ENCODE peak calls at places on chromosomes 2 and 18, in six cellular contexts. U is ovary; Q is foreskin fibroblast; L is PC-3; A is CD8-positive, alpha-beta T cell; S is AG04449. P is an unnamed sample.

GRCh38 chr2:219175928-219176817 is 552 bp downstream of the CNPPD1 start:
- DNase-seq in L (peak; percentile 26), Q (no peak), A (peak; percentile 35), S (no peak), U (peak; percentile 61), P (peak; percentile 41)

GRCh38 chr18:46034230-46034629 is 37.8 kb downstream of the PSTPIP2 start:
- DNase-seq in U (no peak), L (no peak), A (no peak), S (no peak), Q (no peak), P (peak; percentile 15)

GRCh38 chr2:143686585-143687164 is 557.5 kb downstream of the ARHGAP15 start:
- DNase-seq in U (no peak), A (no peak), S (no peak), Q (peak; percentile 18), L (peak; percentile 74), P (peak; percentile 58)

GRCh38 chr2:118856978-118857676 is 9.7 kb upstream of the EN1 start:
- DNase-seq in Q (no peak), A (no peak), S (no peak), U (no peak), L (no peak), P (no peak)

GRCh38 chr2:48508461-48509124 is 21.4 kb upstream of the STON1 start:
- DNase-seq in U (no peak), A (no peak), L (peak; percentile 21), S (no peak), Q (peak; percentile 59), P (peak; percentile 72)

GRCh38 chr18:38198956-38199355 is 633.4 kb upstream of the CELF4 start:
- DNase-seq in Q (no peak), U (no peak), S (no peak), A (no peak), L (no peak), P (no peak)

GRCh38 chr2:69975853-69976462 is 14.5 kb upstream of the ASPRV1 start:
- DNase-seq in A (no peak), S (no peak), U (no peak), Q (no peak), L (no peak), P (no peak)

GRCh38 chr18:78639597-78639950 is 340.0 kb upstream of the SALL3 start:
- DNase-seq in S (no peak), Q (no peak), U (no peak), A (no peak), L (no peak), P (no peak)

GRCh38 chr2:43714164-43714563 is 37.9 kb upstream of the C1GALT1C1L start:
- DNase-seq in S (no peak), L (peak; percentile 51), U (no peak), Q (peak; percentile 70), A (no peak), P (peak; percentile 33)

GRCh38 chr2:231665208-231665921 is 43.0 kb upstream of the PTMA start:
- DNase-seq in S (no peak), A (no peak), Q (no peak), U (no peak), L (no peak), P (no peak)
- TF ChIP-seq CTCF in S (no peak), A (no peak), Q (no peak), U (no peak), L (no peak), P (no peak)

GRCh38 chr2:27088644-27089043 is 2.1 kb downstream of the KHK start:
- DNase-seq in U (no peak), A (no peak), L (no peak), Q (no peak), S (no peak), P (no peak)

GRCh38 chr2:27086722-27087446 is at the start of gene KHK:
- DNase-seq in L (peak; percentile 44), S (no peak), U (peak; percentile 70), Q (no peak), A (no peak), P (no peak)

GRCh38 chr2:27089111-27089954 is 2.8 kb downstream of the KHK start:
- DNase-seq in A (no peak), S (no peak), L (no peak), Q (no peak), U (no peak), P (no peak)

GRCh38 chr2:27086090-27086721 is 366 bp upstream of the KHK start:
- DNase-seq in A (peak; percentile 97), S (no peak), L (peak; percentile 96), Q (peak; percentile 87), U (peak; percentile 95), P (peak; percentile 86)

GRCh38 chr2:27087823-27088410 is 1.3 kb downstream of the KHK start:
- DNase-seq in A (no peak), L (no peak), U (no peak), S (no peak), Q (no peak), P (no peak)
- H3K4me3 ChIP-seq in A (no peak overlapping the region), L (no peak overlapping the region), U (no peak overlapping the region), S (no peak overlapping the region), Q (no peak overlapping the region), P (no peak overlapping the region)

DNA sequence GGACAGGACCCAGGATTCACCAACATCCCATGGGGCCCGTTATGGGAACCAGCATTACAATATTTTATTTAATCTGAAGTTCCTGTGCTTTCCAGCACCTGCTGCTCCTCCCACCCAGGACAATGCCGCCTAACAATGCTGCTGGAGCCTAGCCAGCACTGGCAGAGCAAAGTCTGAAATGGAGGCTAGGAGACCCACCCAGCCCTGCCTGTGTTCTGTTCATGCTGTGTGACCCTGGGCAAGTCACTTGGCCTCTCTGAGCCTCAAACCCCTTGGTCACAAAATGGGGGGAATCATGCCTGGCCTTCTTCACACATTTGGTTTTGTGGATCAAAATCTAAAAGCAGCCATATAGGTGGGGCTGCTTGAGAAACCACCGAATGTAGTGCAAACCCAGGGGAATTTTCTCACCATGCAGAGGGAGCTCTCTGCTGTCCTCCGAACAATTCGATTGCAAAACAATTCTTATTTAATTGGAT is 38.5 kb upstream of the ODC1 start:
- DNase-seq in S (no peak), Q (no peak), L (no peak), A (no peak), U (no peak), P (no peak)
- TF ChIP-seq CTCF in S (no peak), Q (no peak), L (no peak), A (no peak), U (no peak), P (no peak)

GRCh38 chr2:173884403-173884802 is 80.8 kb downstream of the SP3 start:
- DNase-seq in U (peak; percentile 43), A (peak; percentile 39), L (peak; percentile 78), Q (peak; percentile 19), S (no peak), P (peak; percentile 40)

GRCh38 chr2:173881466-173881865 is 83.7 kb downstream of the SP3 start:
- DNase-seq in S (no peak), U (no peak), L (no peak), Q (peak; percentile 18), A (no peak), P (peak; percentile 48)

GRCh38 chr2:173876833-173877413 is 88.2 kb downstream of the SP3 start:
- DNase-seq in A (no peak), S (no peak), U (no peak), Q (no peak), L (no peak), P (no peak)

GRCh38 chr2:173881886-173882285 is 83.3 kb downstream of the SP3 start:
- DNase-seq in S (no peak), L (peak; percentile 27), Q (no peak), A (no peak), U (no peak), P (no peak)

DNA sequence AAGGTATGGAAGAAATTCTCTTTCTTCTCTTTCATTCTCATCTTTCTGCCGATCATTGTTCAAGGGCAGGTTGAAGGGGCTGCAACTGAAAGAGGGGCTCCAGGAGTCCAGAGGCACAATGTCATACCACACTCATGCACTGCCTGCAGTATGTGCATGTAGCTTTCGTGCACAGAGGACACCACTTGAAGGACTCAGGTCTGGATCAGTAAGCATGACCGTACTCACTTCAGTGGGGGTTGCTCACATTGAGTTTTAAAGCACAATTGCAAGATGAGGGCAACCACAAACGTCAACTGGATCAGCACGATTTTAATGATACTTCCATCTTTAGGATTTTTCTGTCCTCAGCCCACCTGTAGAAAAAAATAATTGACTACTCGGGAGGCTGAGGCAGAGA is 84.6 kb downstream of the SP3 start:
- DNase-seq in U (no peak), Q (no peak), L (no peak), A (no peak), S (no peak), P (no peak)
- H3K4me3 ChIP-seq in U (no peak overlapping the region), Q (no peak overlapping the region), L (no peak overlapping the region), A (no peak overlapping the region), S (no peak overlapping the region), P (no peak overlapping the region)

DNA sequence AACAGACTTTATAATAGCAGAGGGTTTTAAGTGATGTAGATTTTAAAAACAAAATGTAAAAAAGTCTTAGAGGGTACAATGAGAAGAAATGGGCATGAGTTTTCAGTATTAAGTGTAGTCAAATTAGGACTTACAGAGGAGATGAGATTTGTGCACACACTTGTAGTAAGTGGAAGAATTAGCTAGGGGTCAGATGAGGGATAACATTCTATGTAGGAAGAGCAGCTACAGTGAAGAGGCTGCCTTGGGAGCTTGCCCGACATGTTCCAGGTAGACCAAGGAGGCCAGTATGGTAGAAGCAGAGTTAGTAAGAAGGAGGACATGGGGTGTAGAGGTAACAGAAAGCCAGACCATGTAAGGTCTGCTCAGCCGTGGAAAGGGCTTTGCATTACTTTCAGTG is 189.2 kb upstream of the DSEL start:
- DNase-seq in Q (no peak), U (no peak), L (peak; percentile 17), S (no peak), A (no peak), P (no peak)
- TF ChIP-seq CTCF in Q (no peak), U (no peak), L (peak; percentile 36), S (no peak), A (no peak), P (no peak)

GRCh38 chr2:241560181-241560882 is 1.8 kb downstream of the BOK start:
- DNase-seq in L (no peak), A (no peak), Q (no peak), U (no peak), S (no peak), P (no peak)
- H3K4me3 ChIP-seq in L (peak overlapping the region; percentile 91), A (no peak overlapping the region), Q (peak overlapping the region; percentile 55), U (peak overlapping the region; percentile 46), S (peak overlapping the region; percentile 70), P (peak overlapping the region; percentile 63)

GRCh38 chr2:64228126-64228678 is 84.0 kb upstream of the PELI1 start:
- DNase-seq in A (peak; percentile 56), Q (peak; percentile 60), U (peak; percentile 69), L (peak; percentile 67), S (no peak), P (peak; percentile 37)
- TF ChIP-seq CTCF in A (no peak), Q (no peak), U (no peak), L (no peak), S (peak; percentile 10), P (peak; percentile 14)

GRCh38 chr2:9549420-9549819 is 6.2 kb downstream of the ADAM17 start:
- DNase-seq in Q (no peak), A (no peak), U (no peak), L (no peak), S (no peak), P (no peak)
- H3K4me3 ChIP-seq in Q (no peak overlapping the region), A (no peak overlapping the region), U (no peak overlapping the region), L (no peak overlapping the region), S (no peak overlapping the region), P (no peak overlapping the region)